ENCODE peak calls at places on chromosomes 5 and 9, in eight cellular contexts. I, V, R, H, J, T, K and C are unnamed samples.

GRCh38 chr9:132439153-132439552 is 29.1 kb downstream of the CFAP77 start:
- DNase-seq in I (no peak), H (no peak), K (no peak), V (no peak), T (no peak), J (peak), R (no peak), C (no peak)

GRCh38 chr5:84494453-84494852 is 109.8 kb upstream of the EDIL3 start:
- DNase-seq in T (peak), K (no peak), I (no peak), H (no peak), V (no peak), R (no peak), J (no peak), C (no peak)

GRCh38 chr5:115578657-115579056 is 23.6 kb downstream of the TICAM2 start:
- DNase-seq in H (no peak), J (no peak), R (no peak), V (no peak), I (no peak), T (no peak), K (no peak), C (no peak)

GRCh38 chr5:146548781-146549449 is 32.9 kb upstream of the GPR151 start:
- DNase-seq in J (no peak), R (no peak), T (no peak), I (no peak), H (no peak), K (no peak), V (no peak), C (no peak)

GRCh38 chr5:154072782-154073171 is 34.0 kb downstream of the MFAP3 start:
- DNase-seq in J (no peak), I (no peak), T (no peak), H (peak), V (no peak), R (no peak), K (no peak), C (no peak)

GRCh38 chr5:3131161-3131560 is 379.7 kb upstream of the IRX2 start:
- DNase-seq in K (no peak), H (no peak), T (no peak), R (no peak), I (no peak), V (no peak), J (no peak), C (no peak)

GRCh38 chr9:135602789-135603481 is 36.4 kb downstream of the GLT6D1 start:
- DNase-seq in K (peak), H (peak), V (peak), I (peak), R (peak), J (no peak), T (peak), C (peak)

GRCh38 chr5:14226992-14227391 is 83.8 kb downstream of the TRIO start:
- DNase-seq in R (no peak), T (no peak), K (no peak), J (peak), I (no peak), H (no peak), V (no peak), C (no peak)

GRCh38 chr9:107016383-107016782 is 153.4 kb downstream of the ZNF462 start:
- DNase-seq in T (no peak), V (no peak), I (no peak), K (peak), J (no peak), R (no peak), H (no peak), C (no peak)